ENCODE peak calls at places on chromosomes 13 and 19, in five cellular contexts. One of them, this sample, is unnamed.

GRCh38 chr13:111505175-111505777 is 184.8 kb downstream of the TEX29 start:
- DNase-seq in endothelial cell of umbilical vein: no peak
- DNase-seq in IMR-90: no peak
- DNase-seq in GM12892: no peak
- DNase-seq in uterus: no peak
- DNase-seq in this sample: no peak

GRCh38 chr13:89923731-89924130 is 1423.8 kb upstream of the MIR17HG start:
- DNase-seq in endothelial cell of umbilical vein: no peak
- DNase-seq in IMR-90: peak
- DNase-seq in GM12892: no peak
- DNase-seq in uterus: no peak
- DNase-seq in this sample: no peak

GRCh38 chr19:3849092-3849491 is 19.7 kb downstream of the ZFR2 start:
- DNase-seq in endothelial cell of umbilical vein: peak
- DNase-seq in IMR-90: no peak
- DNase-seq in GM12892: peak
- DNase-seq in uterus: no peak
- DNase-seq in this sample: no peak

GRCh38 chr19:1474011-1474764 is 4.8 kb downstream of the C19orf25 start:
- DNase-seq in endothelial cell of umbilical vein: no peak
- DNase-seq in IMR-90: peak
- DNase-seq in GM12892: no peak
- DNase-seq in uterus: no peak
- DNase-seq in this sample: no peak

GRCh38 chr13:69903081-69903480 is 204.5 kb upstream of the ATXN8OS start:
- DNase-seq in endothelial cell of umbilical vein: no peak
- DNase-seq in IMR-90: no peak
- DNase-seq in GM12892: no peak
- DNase-seq in uterus: no peak
- DNase-seq in this sample: no peak

GRCh38 chr19:1408300-1409203 is 1.2 kb downstream of the DAZAP1 start:
- DNase-seq in endothelial cell of umbilical vein: peak
- DNase-seq in IMR-90: peak
- DNase-seq in GM12892: peak
- DNase-seq in uterus: peak
- DNase-seq in this sample: no peak

GRCh38 chr19:56595548-56595899 is 422 bp downstream of the ZNF71 start:
- DNase-seq in endothelial cell of umbilical vein: no peak
- DNase-seq in IMR-90: peak
- DNase-seq in GM12892: no peak
- DNase-seq in uterus: no peak
- DNase-seq in this sample: no peak

GRCh38 chr19:38838986-38839761 is 7.6 kb upstream of the ECH1 start:
- DNase-seq in endothelial cell of umbilical vein: no peak
- DNase-seq in IMR-90: no peak
- DNase-seq in GM12892: no peak
- DNase-seq in uterus: no peak
- DNase-seq in this sample: no peak

GRCh38 chr19:9406798-9407352 is 28.5 kb downstream of the ZNF266 start:
- DNase-seq in endothelial cell of umbilical vein: no peak
- DNase-seq in IMR-90: peak
- DNase-seq in GM12892: no peak
- DNase-seq in uterus: peak
- DNase-seq in this sample: no peak

GRCh38 chr19:56273563-56274117 is 1.1 kb downstream of the EDDM13 start:
- DNase-seq in endothelial cell of umbilical vein: peak
- DNase-seq in IMR-90: peak
- DNase-seq in GM12892: no peak
- DNase-seq in uterus: no peak
- DNase-seq in this sample: no peak

GRCh38 chr13:40283666-40284065 is 382.8 kb downstream of the FOXO1 start:
- DNase-seq in endothelial cell of umbilical vein: no peak
- DNase-seq in IMR-90: no peak
- DNase-seq in GM12892: no peak
- DNase-seq in uterus: no peak
- DNase-seq in this sample: no peak

GRCh38 chr13:101811881-101812280 is 359.4 kb downstream of the ITGBL1 start:
- DNase-seq in endothelial cell of umbilical vein: no peak
- DNase-seq in IMR-90: no peak
- DNase-seq in GM12892: no peak
- DNase-seq in uterus: no peak
- DNase-seq in this sample: no peak

GRCh38 chr13:29702912-29703351 is 107.4 kb upstream of the SLC7A1 start:
- DNase-seq in endothelial cell of umbilical vein: peak
- DNase-seq in IMR-90: peak
- DNase-seq in GM12892: no peak
- DNase-seq in uterus: peak
- DNase-seq in this sample: no peak

GRCh38 chr13:38763446-38764381 is 76.8 kb downstream of the FREM2 start:
- DNase-seq in endothelial cell of umbilical vein: peak
- DNase-seq in IMR-90: peak
- DNase-seq in GM12892: no peak
- DNase-seq in uterus: no peak
- DNase-seq in this sample: no peak

GRCh38 chr19:2261438-2262172 is 5.4 kb upstream of the JSRP1 start:
- DNase-seq in endothelial cell of umbilical vein: peak
- DNase-seq in IMR-90: no peak
- DNase-seq in GM12892: no peak
- DNase-seq in uterus: no peak
- DNase-seq in this sample: no peak

GRCh38 chr13:71515639-71516038 is 351.4 kb downstream of the DACH1 start:
- DNase-seq in endothelial cell of umbilical vein: peak
- DNase-seq in IMR-90: no peak
- DNase-seq in GM12892: no peak
- DNase-seq in uterus: no peak
- DNase-seq in this sample: no peak

GRCh38 chr19:7638802-7639465 is 2.0 kb downstream of the STXBP2 start:
- DNase-seq in endothelial cell of umbilical vein: no peak
- DNase-seq in IMR-90: no peak
- DNase-seq in GM12892: no peak
- DNase-seq in uterus: no peak
- DNase-seq in this sample: no peak

GRCh38 chr13:39527961-39528720 is 74.9 kb downstream of the LHFPL6 start:
- DNase-seq in endothelial cell of umbilical vein: peak
- DNase-seq in IMR-90: peak
- DNase-seq in GM12892: no peak
- DNase-seq in uterus: peak
- DNase-seq in this sample: no peak

GRCh38 chr13:112842931-112843391 is 126.1 kb upstream of the MCF2L start:
- DNase-seq in endothelial cell of umbilical vein: no peak
- DNase-seq in IMR-90: no peak
- DNase-seq in GM12892: no peak
- DNase-seq in uterus: no peak
- DNase-seq in this sample: no peak

GRCh38 chr19:55493650-55494171 is 5.5 kb downstream of the SSC5D start:
- DNase-seq in endothelial cell of umbilical vein: no peak
- DNase-seq in IMR-90: no peak
- DNase-seq in GM12892: no peak
- DNase-seq in uterus: no peak
- DNase-seq in this sample: no peak

GRCh38 chr13:28492527-28493367 is 2.2 kb downstream of the FLT1 start:
- DNase-seq in endothelial cell of umbilical vein: no peak
- DNase-seq in IMR-90: no peak
- DNase-seq in GM12892: no peak
- DNase-seq in uterus: no peak
- DNase-seq in this sample: no peak

GRCh38 chr13:28495586-28496564 is 947 bp upstream of the FLT1 start:
- DNase-seq in endothelial cell of umbilical vein: peak
- DNase-seq in IMR-90: no peak
- DNase-seq in GM12892: no peak
- DNase-seq in uterus: no peak
- DNase-seq in this sample: no peak

GRCh38 chr13:28493740-28494536 is 990 bp downstream of the FLT1 start:
- DNase-seq in endothelial cell of umbilical vein: no peak
- DNase-seq in IMR-90: no peak
- DNase-seq in GM12892: peak
- DNase-seq in uterus: no peak
- DNase-seq in this sample: no peak

GRCh38 chr13:28494537-28494860 is 429 bp downstream of the FLT1 start:
- DNase-seq in endothelial cell of umbilical vein: peak
- DNase-seq in IMR-90: no peak
- DNase-seq in GM12892: no peak
- DNase-seq in uterus: no peak
- DNase-seq in this sample: no peak

GRCh38 chr13:28494861-28495585 is at the start of gene FLT1:
- DNase-seq in endothelial cell of umbilical vein: peak
- DNase-seq in IMR-90: peak
- DNase-seq in GM12892: peak
- DNase-seq in uterus: peak
- DNase-seq in this sample: no peak
- TF ChIP-seq POLR2A in endothelial cell of umbilical vein: peak
- TF ChIP-seq POLR2A in IMR-90: peak
- TF ChIP-seq POLR2A in GM12892: no peak
- TF ChIP-seq POLR2A in uterus: peak
- TF ChIP-seq POLR2A in this sample: no peak

DNA sequence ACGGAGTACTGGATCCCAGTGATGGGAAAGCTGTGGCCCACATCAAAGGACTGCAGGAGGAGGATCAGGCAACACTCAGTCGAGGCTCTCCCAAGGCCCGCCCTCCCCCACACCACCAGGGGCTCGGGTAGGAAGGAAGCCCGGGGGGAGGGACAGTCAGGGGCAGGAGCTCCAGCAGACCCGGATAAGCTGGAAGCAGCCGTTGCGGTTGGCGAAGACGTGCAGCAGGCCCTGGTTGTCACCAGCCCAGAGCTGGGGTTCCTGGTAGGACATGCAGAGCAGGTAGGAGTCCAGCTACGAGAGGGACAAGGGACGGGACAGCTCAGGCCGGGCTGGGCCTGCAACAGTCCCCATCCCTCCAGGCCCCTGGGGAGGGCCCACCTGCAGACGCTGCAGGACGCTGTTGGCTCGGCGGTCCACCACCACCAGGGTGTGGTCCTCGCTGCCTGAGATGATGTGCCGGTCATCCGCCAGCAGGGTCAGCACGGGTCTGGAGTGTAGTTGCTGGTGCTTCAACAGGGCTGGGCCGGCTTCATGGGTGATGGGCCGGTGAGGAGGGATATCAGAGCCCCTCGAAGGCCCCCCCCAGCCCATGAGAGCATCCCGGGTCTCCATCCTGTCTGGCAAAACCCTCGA is 1.9 kb downstream of the GNG14 start:
- DNase-seq in endothelial cell of umbilical vein: no peak
- DNase-seq in IMR-90: no peak
- DNase-seq in GM12892: no peak
- DNase-seq in uterus: no peak
- DNase-seq in this sample: no peak
- TF ChIP-seq POLR2A in endothelial cell of umbilical vein: no peak
- TF ChIP-seq POLR2A in IMR-90: no peak
- TF ChIP-seq POLR2A in GM12892: no peak
- TF ChIP-seq POLR2A in uterus: no peak
- TF ChIP-seq POLR2A in this sample: no peak

DNA sequence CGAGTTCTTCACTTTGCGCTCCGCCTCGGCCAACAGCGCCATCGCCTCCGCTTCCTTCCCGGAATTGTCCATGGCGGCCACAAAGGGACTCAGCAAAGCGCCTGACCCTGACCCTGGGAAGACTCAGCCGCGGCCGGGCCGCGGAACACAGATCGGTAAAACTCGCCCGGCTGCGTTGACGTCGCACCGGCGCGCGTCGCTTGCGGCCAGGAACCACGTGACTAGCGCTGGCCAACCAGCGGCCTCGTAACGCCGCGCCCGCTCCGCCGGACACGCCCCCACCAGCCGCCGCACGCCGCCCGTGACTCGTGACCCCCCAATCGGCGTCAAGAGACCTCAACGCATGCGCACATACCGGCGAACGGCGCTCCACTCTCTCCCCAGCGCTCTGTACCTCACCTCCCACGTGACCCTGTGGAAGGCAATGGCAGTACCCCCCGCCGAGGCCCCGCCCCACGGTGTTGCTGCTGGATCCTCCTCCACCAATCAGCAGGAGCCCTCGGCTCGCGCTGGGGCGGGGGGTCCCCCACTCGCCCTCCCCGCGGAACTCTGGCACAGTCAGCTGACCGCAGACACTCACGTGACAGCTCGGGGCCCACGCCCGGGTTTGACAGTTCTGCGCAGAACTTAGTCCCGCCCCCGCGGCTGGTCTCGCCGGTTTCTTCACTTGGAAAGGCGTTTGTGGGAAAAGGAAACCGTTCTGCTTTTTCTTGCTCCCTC is at the start of gene NAPA:
- DNase-seq in endothelial cell of umbilical vein: peak
- DNase-seq in IMR-90: peak
- DNase-seq in GM12892: peak
- DNase-seq in uterus: peak
- DNase-seq in this sample: peak
- TF ChIP-seq POLR2A in endothelial cell of umbilical vein: peak
- TF ChIP-seq POLR2A in IMR-90: peak
- TF ChIP-seq POLR2A in GM12892: peak
- TF ChIP-seq POLR2A in uterus: peak
- TF ChIP-seq POLR2A in this sample: peak

GRCh38 chr19:49119411-49120324 is at the start of gene PPFIA3:
- DNase-seq in endothelial cell of umbilical vein: peak
- DNase-seq in IMR-90: peak
- DNase-seq in GM12892: no peak
- DNase-seq in uterus: peak
- DNase-seq in this sample: no peak
- TF ChIP-seq POLR2A in endothelial cell of umbilical vein: no peak
- TF ChIP-seq POLR2A in IMR-90: no peak
- TF ChIP-seq POLR2A in GM12892: no peak
- TF ChIP-seq POLR2A in uterus: no peak
- TF ChIP-seq POLR2A in this sample: no peak

This sample was measured in esophagus muscularis mucosa.